ENCODE peak calls at places on chromosomes 11 and 22, in six cellular contexts. Q is endothelial cell, M is GM13976, A is AG09309, V is neural crest cell, N is mucosa of descending colon. T is an unnamed sample.

GRCh38 chr11:65918211-65919150 is at the start of gene C11orf68:
- DNase-seq in N (no peak), Q (no peak), A (no peak), M (no peak), V (no peak), T (no peak)

GRCh38 chr22:48961705-48962104 is 866.0 kb downstream of the BRD1 start:
- DNase-seq in M (no peak), N (no peak), V (no peak), A (no peak), Q (no peak), T (no peak)

GRCh38 chr11:37141707-37142106 is 543.7 kb upstream of the RAG2 start:
- DNase-seq in A (no peak), N (no peak), M (no peak), Q (no peak), V (no peak), T (no peak)

GRCh38 chr11:43830928-43831440 is 49.6 kb upstream of the ALKBH3 start:
- DNase-seq in N (no peak), Q (no peak), V (no peak), M (no peak), A (peak), T (no peak)

GRCh38 chr11:91730620-91731019 is 494.0 kb upstream of the FAT3 start:
- DNase-seq in Q (no peak), N (no peak), V (no peak), A (no peak), M (no peak), T (no peak)

GRCh38 chr11:3037041-3037944 is 19.9 kb downstream of the CARS1 start:
- DNase-seq in Q (peak), V (peak), M (peak), N (peak), A (no peak), T (peak)

GRCh38 chr22:45640291-45640940 is 31.2 kb upstream of the ATXN10 start:
- DNase-seq in A (no peak), V (no peak), M (no peak), N (no peak), Q (no peak), T (peak)

GRCh38 chr11:27216268-27217149 is 146.5 kb downstream of the CCDC34 start:
- DNase-seq in M (no peak), Q (peak), N (no peak), A (no peak), V (no peak), T (no peak)

GRCh38 chr11:123261345-123262106 is 66.5 kb upstream of the CLMP start:
- DNase-seq in V (peak), Q (peak), A (no peak), M (peak), N (peak), T (peak)

GRCh38 chr11:22903782-22904181 is 43.5 kb upstream of the CCDC179 start:
- DNase-seq in A (no peak), V (no peak), Q (no peak), N (no peak), M (no peak), T (no peak)

GRCh38 chr11:28144808-28145207 is 36.6 kb downstream of the METTL15 start:
- DNase-seq in N (no peak), M (no peak), V (no peak), A (peak), Q (no peak), T (no peak)

GRCh38 chr22:22893077-22893805 is 5.6 kb downstream of the IGLL5 start:
- DNase-seq in Q (no peak), V (no peak), N (no peak), M (no peak), A (no peak), T (peak)

GRCh38 chr22:19942071-19942885 is 660 bp upstream of the TXNRD2 start:
- DNase-seq in Q (no peak), V (no peak), A (peak), N (peak), M (no peak), T (peak)

GRCh38 chr11:65378208-65378927 is 4.1 kb downstream of the SLC25A45 start:
- DNase-seq in V (no peak), Q (no peak), A (no peak), M (no peak), N (no peak), T (no peak)

GRCh38 chr11:93741882-93742226 is 382 bp downstream of the C11orf54 start:
- DNase-seq in Q (no peak), N (no peak), A (peak), V (no peak), M (no peak), T (no peak)

GRCh38 chr11:69013009-69013951 is at the start of gene MRGPRF:
- DNase-seq in A (peak), M (no peak), N (peak), V (no peak), Q (peak), T (no peak)

GRCh38 chr11:73426184-73426845 is 50.1 kb downstream of the RELT start:
- DNase-seq in A (peak), V (no peak), Q (no peak), N (no peak), M (no peak), T (no peak)

GRCh38 chr22:41929158-41929896 is 2.7 kb upstream of the TNFRSF13C start:
- DNase-seq in N (no peak), V (no peak), Q (no peak), A (no peak), M (no peak), T (no peak)

GRCh38 chr11:47961383-47961782 is 19.0 kb upstream of the PTPRJ start:
- DNase-seq in A (no peak), M (no peak), Q (no peak), N (no peak), V (no peak), T (no peak)

GRCh38 chr11:114010931-114011330 is 36.0 kb downstream of the HTR3A start:
- DNase-seq in N (no peak), Q (no peak), V (no peak), A (no peak), M (no peak), T (no peak)

GRCh38 chr11:128498846-128499245 is 88.5 kb downstream of the ETS1 start:
- DNase-seq in A (no peak), Q (no peak), M (no peak), N (no peak), V (no peak), T (no peak)

GRCh38 chr11:35163707-35164496 is 24.9 kb downstream of the CD44 start:
- DNase-seq in M (no peak), V (no peak), Q (no peak), N (no peak), A (no peak), T (peak)

GRCh38 chr11:3052109-3052479 is 5.1 kb downstream of the CARS1 start:
- DNase-seq in M (no peak), A (no peak), Q (no peak), N (no peak), V (no peak), T (no peak)

GRCh38 chr11:12983331-12983730 is 25.8 kb upstream of the RASSF10 start:
- DNase-seq in V (no peak), Q (no peak), M (no peak), N (no peak), A (no peak), T (no peak)

GRCh38 chr11:11584937-11585336 is 36.9 kb downstream of the GALNT18 start:
- DNase-seq in A (no peak), M (no peak), Q (no peak), N (no peak), V (no peak), T (no peak)

GRCh38 chr11:35165416-35166368 is 26.7 kb downstream of the CD44 start:
- DNase-seq in Q (peak), A (peak), N (no peak), M (peak), V (no peak), T (peak)

GRCh38 chr11:69666752-69667536 is 8.2 kb downstream of the LTO1 start:
- DNase-seq in Q (no peak), N (no peak), A (no peak), V (no peak), M (no peak), T (no peak)

GRCh38 chr11:132901638-132902610 is 630.4 kb downstream of the OPCML start:
- DNase-seq in N (no peak), V (no peak), Q (no peak), A (no peak), M (no peak), T (no peak)

GRCh38 chr11:111413849-111414248 is 34.8 kb upstream of the POU2AF1 start:
- DNase-seq in V (no peak), Q (no peak), M (no peak), N (no peak), A (no peak), T (no peak)

GRCh38 chr22:19103881-19104821 is 18.1 kb downstream of the DGCR2 start:
- DNase-seq in M (no peak), V (no peak), N (no peak), Q (no peak), A (no peak), T (no peak)

GRCh38 chr11:15965562-15966250 is 390.6 kb downstream of the SOX6 start:
- DNase-seq in Q (no peak), N (no peak), A (no peak), M (no peak), V (no peak), T (no peak)

GRCh38 chr11:124761301-124762021 is 629 bp downstream of the ESAM start:
- DNase-seq in Q (peak), N (no peak), V (no peak), A (no peak), M (peak), T (no peak)

GRCh38 chr11:76075699-76076098 is 130.6 kb downstream of the WNT11 start:
- DNase-seq in N (no peak), V (no peak), M (no peak), Q (no peak), A (no peak), T (no peak)

GRCh38 chr22:46967445-46968358 is 205.3 kb downstream of the TBC1D22A start:
- DNase-seq in N (no peak), V (no peak), Q (no peak), M (no peak), A (no peak), T (no peak)

GRCh38 chr11:35978891-35979290 is 35.0 kb downstream of the LDLRAD3 start:
- DNase-seq in N (no peak), Q (no peak), M (no peak), A (no peak), V (no peak), T (no peak)

GRCh38 chr22:48883211-48883960 is 944.3 kb downstream of the BRD1 start:
- DNase-seq in V (no peak), N (no peak), A (no peak), M (no peak), Q (no peak), T (no peak)

GRCh38 chr11:14971865-14972580 is at the start of gene CALCA:
- DNase-seq in Q (no peak), N (no peak), A (no peak), M (peak), V (no peak), T (no peak)

GRCh38 chr22:42624551-42625106 is 9.9 kb upstream of the POLDIP3 start:
- DNase-seq in V (no peak), N (no peak), Q (no peak), M (no peak), A (no peak), T (no peak)

GRCh38 chr11:72786305-72787261 is 7.3 kb downstream of the STARD10 start:
- DNase-seq in N (peak), M (no peak), Q (no peak), V (no peak), A (no peak), T (no peak)

DNA sequence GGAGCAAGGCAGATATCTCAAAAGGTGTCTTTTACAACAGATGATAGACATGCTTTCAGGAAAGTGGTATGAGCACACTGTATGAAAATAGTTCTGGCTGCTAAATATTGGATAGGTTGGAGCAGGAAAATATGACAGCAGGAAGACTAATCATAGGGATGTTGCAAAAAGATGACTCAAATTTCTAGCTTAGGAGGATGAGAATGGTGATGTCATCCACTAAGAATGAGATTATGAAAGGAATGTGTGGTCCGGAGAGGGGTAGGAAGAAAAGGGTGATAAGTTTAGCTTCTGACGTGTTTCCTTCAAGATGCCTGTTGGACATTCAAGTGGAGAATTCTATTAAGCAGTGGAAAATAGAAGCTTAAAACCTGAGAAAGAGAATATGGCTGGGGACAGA is 46.4 kb downstream of the RCN1 start:
- DNase-seq in A (peak), M (no peak), N (no peak), V (no peak), Q (no peak), T (no peak)
- TF ChIP-seq CTCF in A (no peak), M (no peak), N (no peak), V (no peak), Q (no peak), T (no peak)

GRCh38 chr22:26986884-26987283 is 329.5 kb downstream of the MIAT start:
- DNase-seq in Q (no peak), N (no peak), M (no peak), V (no peak), A (no peak), T (no peak)
- TF ChIP-seq CTCF in Q (no peak), N (no peak), M (no peak), V (no peak), A (no peak), T (no peak)

DNA sequence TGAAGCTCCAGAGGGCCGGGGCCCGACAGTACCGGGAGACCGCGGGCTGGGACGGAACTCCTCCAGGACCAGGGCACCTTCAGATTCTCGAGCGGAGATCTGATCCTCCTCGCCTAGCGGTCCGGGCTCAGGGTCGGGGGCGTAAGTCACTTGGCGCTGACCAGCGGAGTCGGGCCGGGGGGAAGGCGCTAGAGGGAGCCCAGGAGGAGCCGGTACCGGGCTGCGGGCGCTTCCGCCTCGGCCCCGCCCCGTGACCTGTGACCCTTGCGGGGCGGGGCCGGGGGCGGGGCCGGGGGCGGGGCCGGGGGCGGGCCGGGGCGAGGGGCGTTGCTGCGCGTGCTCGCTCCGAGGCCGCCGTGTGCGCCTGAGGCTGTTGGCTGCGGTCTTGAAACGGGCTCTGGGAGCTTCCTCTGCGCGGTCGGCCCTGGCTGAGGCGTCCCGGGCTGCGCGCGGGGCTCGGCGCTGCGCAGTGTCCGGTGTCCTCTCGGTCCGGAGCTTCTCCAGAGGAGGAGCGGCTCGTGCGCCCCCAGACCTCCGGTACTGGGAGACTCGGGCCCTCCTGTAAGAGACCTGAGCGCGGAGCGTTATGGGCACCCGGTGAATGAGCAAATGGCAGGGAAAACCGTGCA is at the start of gene ARSA:
- DNase-seq in A (peak), N (peak), V (peak), Q (peak), M (peak), T (peak)
- TF ChIP-seq CTCF in A (peak), N (peak), V (peak), Q (peak), M (peak), T (peak)

GRCh38 chr11:46057489-46057888 is 63.8 kb downstream of the PHF21A start:
- DNase-seq in A (no peak), V (no peak), Q (no peak), N (no peak), M (no peak), T (no peak)
- TF ChIP-seq CTCF in A (no peak), V (no peak), Q (no peak), N (no peak), M (no peak), T (no peak)

DNA sequence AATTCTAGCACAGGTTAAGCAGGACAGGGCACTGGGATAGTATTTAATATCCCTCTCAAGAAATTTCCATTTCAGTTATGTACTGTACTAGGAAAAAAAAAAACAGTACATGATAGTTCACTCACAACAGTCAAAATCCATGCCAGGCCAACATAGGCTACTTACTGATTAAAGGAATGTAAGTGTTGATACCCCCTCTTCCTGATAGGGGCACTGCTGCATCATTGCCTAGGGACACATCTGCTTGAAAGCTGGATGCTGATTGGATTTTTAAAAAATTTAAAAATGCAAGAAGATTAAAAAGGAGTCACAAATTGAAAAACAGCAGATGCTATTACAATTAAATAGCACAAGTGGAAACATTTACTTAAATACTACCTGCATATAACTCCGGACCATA is 43.4 kb downstream of the APOL5 start:
- DNase-seq in Q (no peak), V (no peak), A (no peak), N (no peak), M (no peak), T (no peak)
- TF ChIP-seq CTCF in Q (no peak), V (peak), A (peak), N (no peak), M (no peak), T (peak)

T was measured in DND-41.